ENCODE peak calls at places on chromosomes 16 and 17, in four cellular contexts. One of them, this sample, is unnamed. For H3K27me3, the result is how much of the 10 kb centered on the place peaks cover.

GRCh38 chr16:55184052-55184451 is 140.0 kb upstream of the IRX6 start:
- DNase-seq in ovary: no peak
- DNase-seq in transverse colon: no peak
- DNase-seq in RWPE2: no peak
- DNase-seq in this sample: no peak

GRCh38 chr16:68917541-68917940 is 74.2 kb downstream of the TANGO6 start:
- DNase-seq in transverse colon: no peak
- DNase-seq in RWPE2: no peak
- DNase-seq in ovary: no peak
- DNase-seq in this sample: no peak

GRCh38 chr17:32191306-32191705 is 49.0 kb downstream of the RHOT1 start:
- DNase-seq in transverse colon: no peak
- DNase-seq in ovary: no peak
- DNase-seq in RWPE2: no peak
- DNase-seq in this sample: no peak

GRCh38 chr16:72042157-72042660 is 12.1 kb upstream of the HP start:
- DNase-seq in RWPE2: no peak
- DNase-seq in ovary: no peak
- DNase-seq in transverse colon: no peak
- DNase-seq in this sample: no peak

GRCh38 chr17:58005031-58005727 is 1.9 kb downstream of the SRSF1 start:
- DNase-seq in transverse colon: no peak
- DNase-seq in RWPE2: no peak
- DNase-seq in ovary: no peak
- DNase-seq in this sample: no peak

GRCh38 chr17:40726919-40727318 is 23.4 kb upstream of the KRT24 start:
- DNase-seq in transverse colon: no peak
- DNase-seq in ovary: no peak
- DNase-seq in RWPE2: no peak
- DNase-seq in this sample: no peak

GRCh38 chr16:57810197-57811024 is 8.1 kb upstream of the KIFC3 start:
- DNase-seq in transverse colon: peak
- DNase-seq in RWPE2: peak
- DNase-seq in ovary: peak
- DNase-seq in this sample: peak

GRCh38 chr16:85391769-85392583 is 221.1 kb upstream of the GSE1 start:
- DNase-seq in ovary: peak
- DNase-seq in transverse colon: no peak
- DNase-seq in RWPE2: peak
- DNase-seq in this sample: no peak

GRCh38 chr17:31327534-31328526 is 6.4 kb upstream of the EVI2A start:
- DNase-seq in ovary: no peak
- DNase-seq in RWPE2: no peak
- DNase-seq in transverse colon: no peak
- DNase-seq in this sample: peak

GRCh38 chr17:2174471-2175293 is 119.8 kb downstream of the HIC1 start:
- DNase-seq in transverse colon: peak
- DNase-seq in ovary: peak
- DNase-seq in RWPE2: no peak
- DNase-seq in this sample: no peak

GRCh38 chr16:49858200-49859129 is 2.6 kb upstream of the ZNF423 start:
- DNase-seq in RWPE2: no peak
- DNase-seq in transverse colon: peak
- DNase-seq in ovary: peak
- DNase-seq in this sample: no peak

GRCh38 chr16:49861299-49861698 is 5.4 kb upstream of the ZNF423 start:
- DNase-seq in RWPE2: no peak
- DNase-seq in transverse colon: no peak
- DNase-seq in ovary: no peak
- DNase-seq in this sample: no peak

GRCh38 chr16:49860593-49860992 is 4.7 kb upstream of the ZNF423 start:
- DNase-seq in RWPE2: no peak
- DNase-seq in transverse colon: no peak
- DNase-seq in ovary: no peak
- DNase-seq in this sample: no peak

GRCh38 chr16:49857423-49858181 is 1.7 kb upstream of the ZNF423 start:
- DNase-seq in ovary: peak
- DNase-seq in transverse colon: peak
- DNase-seq in RWPE2: no peak
- DNase-seq in this sample: no peak

GRCh38 chr16:49859139-49859947 is 3.4 kb upstream of the ZNF423 start:
- DNase-seq in ovary: peak
- DNase-seq in transverse colon: peak
- DNase-seq in RWPE2: no peak
- DNase-seq in this sample: no peak
- H3K4me3 ChIP-seq in ovary: peak
- H3K4me3 ChIP-seq in transverse colon: peak
- H3K4me3 ChIP-seq in RWPE2: peak
- H3K4me3 ChIP-seq in this sample: peak

DNA sequence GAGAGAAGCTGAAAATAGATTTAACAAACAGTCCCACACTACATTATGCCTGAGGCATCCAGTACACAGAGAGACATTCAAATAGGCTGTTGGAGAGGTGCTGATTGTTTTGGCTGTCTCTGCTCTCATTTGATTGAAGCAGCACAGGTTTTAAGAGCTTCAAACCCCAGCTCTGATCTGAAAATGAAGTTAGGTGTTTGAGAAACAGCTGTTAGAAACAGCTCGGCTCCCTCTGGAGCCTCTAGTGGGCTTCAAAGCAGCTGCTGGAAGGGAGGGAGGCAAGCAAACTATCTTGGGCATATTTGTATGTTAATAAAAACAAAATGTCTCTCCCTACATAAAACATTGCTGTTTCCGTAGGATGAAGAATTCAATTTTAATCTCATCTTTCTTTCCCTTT is 607.3 kb upstream of the GOT2 start:
- DNase-seq in ovary: no peak
- DNase-seq in transverse colon: no peak
- DNase-seq in RWPE2: no peak
- DNase-seq in this sample: no peak
- H3K27me3 ChIP-seq in ovary: under half
- H3K27me3 ChIP-seq in transverse colon: under half
- H3K27me3 ChIP-seq in RWPE2: under half
- H3K27me3 ChIP-seq in this sample: under half

DNA sequence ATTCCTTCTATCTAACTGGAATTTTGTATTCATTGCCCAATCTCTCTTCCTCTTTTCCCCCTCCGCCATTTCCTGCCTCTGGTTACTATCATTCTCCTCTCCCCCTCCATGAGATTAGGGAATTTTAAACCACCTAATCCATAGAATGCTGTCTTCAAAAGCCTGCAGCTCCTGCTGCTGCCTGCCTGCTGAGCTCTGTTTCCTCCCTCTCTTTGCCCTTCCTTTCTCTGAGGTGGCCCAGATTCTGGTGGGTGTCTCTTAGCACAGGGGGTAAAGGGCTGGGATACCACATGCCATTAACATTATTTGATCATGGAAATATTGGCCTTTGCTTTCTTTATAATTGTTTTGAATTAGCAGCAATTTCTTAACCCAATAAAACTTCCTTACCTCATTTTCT is 241.6 kb downstream of the CNTNAP4 start:
- DNase-seq in RWPE2: no peak
- DNase-seq in transverse colon: no peak
- DNase-seq in ovary: no peak
- DNase-seq in this sample: no peak
- TF ChIP-seq CTCF in RWPE2: no peak
- TF ChIP-seq CTCF in transverse colon: no peak
- TF ChIP-seq CTCF in ovary: no peak
- TF ChIP-seq CTCF in this sample: no peak

GRCh38 chr16:14120335-14120734 is 49.2 kb downstream of the MRTFB start:
- DNase-seq in RWPE2: no peak
- DNase-seq in transverse colon: no peak
- DNase-seq in ovary: no peak
- DNase-seq in this sample: no peak
- H3K4me3 ChIP-seq in RWPE2: no peak
- H3K4me3 ChIP-seq in transverse colon: no peak
- H3K4me3 ChIP-seq in ovary: no peak
- H3K4me3 ChIP-seq in this sample: no peak

GRCh38 chr17:79118924-79119323 is 44.3 kb downstream of the ENGASE start:
- DNase-seq in RWPE2: no peak
- DNase-seq in ovary: no peak
- DNase-seq in transverse colon: no peak
- DNase-seq in this sample: no peak
- H3K27me3 ChIP-seq in RWPE2: half or more
- H3K27me3 ChIP-seq in ovary: under half
- H3K27me3 ChIP-seq in transverse colon: under half
- H3K27me3 ChIP-seq in this sample: under half

GRCh38 chr17:67278363-67278762 is 33.4 kb upstream of the HELZ start:
- DNase-seq in RWPE2: no peak
- DNase-seq in transverse colon: no peak
- DNase-seq in ovary: no peak
- DNase-seq in this sample: no peak

GRCh38 chr17:67274466-67274865 is 29.5 kb upstream of the HELZ start:
- DNase-seq in RWPE2: no peak
- DNase-seq in transverse colon: no peak
- DNase-seq in ovary: no peak
- DNase-seq in this sample: no peak

GRCh38 chr17:67279115-67279514 is 34.1 kb upstream of the HELZ start:
- DNase-seq in RWPE2: no peak
- DNase-seq in ovary: no peak
- DNase-seq in transverse colon: no peak
- DNase-seq in this sample: no peak

GRCh38 chr17:67273900-67274299 is 28.9 kb upstream of the HELZ start:
- DNase-seq in ovary: no peak
- DNase-seq in RWPE2: no peak
- DNase-seq in transverse colon: no peak
- DNase-seq in this sample: no peak

DNA sequence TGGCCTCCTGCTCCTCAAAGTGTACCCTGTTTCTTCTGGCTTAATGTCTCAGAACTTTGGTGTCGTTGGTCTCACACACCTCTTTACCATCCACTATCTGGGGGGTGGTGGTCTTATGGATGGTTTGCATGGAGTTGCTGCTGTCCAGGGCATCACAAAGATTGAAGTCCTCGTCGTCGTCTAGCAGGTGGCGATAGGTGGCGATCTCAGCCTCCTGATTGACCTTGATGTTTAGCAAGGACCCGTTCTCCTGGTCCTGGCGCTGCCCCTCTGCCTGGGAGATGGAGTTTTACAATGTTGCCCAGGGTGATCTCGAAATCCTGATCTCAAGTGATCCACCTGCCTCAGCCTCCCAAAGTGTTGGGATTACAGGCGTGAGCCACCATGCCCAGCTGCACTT is 31.1 kb upstream of the HELZ start:
- DNase-seq in transverse colon: no peak
- DNase-seq in ovary: no peak
- DNase-seq in RWPE2: no peak
- DNase-seq in this sample: no peak
- TF ChIP-seq CTCF in transverse colon: no peak
- TF ChIP-seq CTCF in ovary: no peak
- TF ChIP-seq CTCF in RWPE2: peak
- TF ChIP-seq CTCF in this sample: no peak